ENCODE peak calls at places on chromosomes 7 and 10, in seven cellular contexts. One of them, this sample, is unnamed.

GRCh38 chr10:84548869-84549268 is 220.5 kb downstream of the CCSER2 start:
- DNase-seq in CD4-positive, alpha-beta memory T cell: no peak
- DNase-seq in CD8-positive, alpha-beta T cell: no peak
- DNase-seq in NCI-H2107: no peak
- DNase-seq in osteocyte: no peak
- DNase-seq in posterior vena cava: no peak
- DNase-seq in heart left ventricle: no peak
- DNase-seq in this sample: no peak

GRCh38 chr7:10708447-10708846 is 265.2 kb upstream of the PHF14 start:
- DNase-seq in CD4-positive, alpha-beta memory T cell: no peak
- DNase-seq in CD8-positive, alpha-beta T cell: no peak
- DNase-seq in NCI-H2107: peak; percentile 35
- DNase-seq in osteocyte: no peak
- DNase-seq in posterior vena cava: no peak
- DNase-seq in heart left ventricle: no peak
- DNase-seq in this sample: no peak

GRCh38 chr10:114714281-114714741 is 56.2 kb upstream of the ABLIM1 start:
- DNase-seq in CD4-positive, alpha-beta memory T cell: no peak
- DNase-seq in CD8-positive, alpha-beta T cell: no peak
- DNase-seq in NCI-H2107: no peak
- DNase-seq in osteocyte: no peak
- DNase-seq in posterior vena cava: no peak
- DNase-seq in heart left ventricle: peak; percentile 57
- DNase-seq in this sample: no peak

GRCh38 chr7:13990319-13990983 is 985 bp upstream of the ETV1 start:
- DNase-seq in CD4-positive, alpha-beta memory T cell: no peak
- DNase-seq in CD8-positive, alpha-beta T cell: no peak
- DNase-seq in NCI-H2107: peak; percentile 57
- DNase-seq in osteocyte: no peak
- DNase-seq in posterior vena cava: peak; percentile 82
- DNase-seq in heart left ventricle: peak; percentile 51
- DNase-seq in this sample: no peak

GRCh38 chr7:1176891-1177373 is 16.9 kb upstream of the ZFAND2A start:
- DNase-seq in CD4-positive, alpha-beta memory T cell: peak; percentile 68
- DNase-seq in CD8-positive, alpha-beta T cell: peak; percentile 62
- DNase-seq in NCI-H2107: no peak
- DNase-seq in osteocyte: peak; percentile 93
- DNase-seq in posterior vena cava: peak; percentile 93
- DNase-seq in heart left ventricle: peak; percentile 50
- DNase-seq in this sample: peak; percentile 61

GRCh38 chr10:78653555-78653954 is 415.2 kb upstream of the ZMIZ1 start:
- DNase-seq in CD4-positive, alpha-beta memory T cell: no peak
- DNase-seq in CD8-positive, alpha-beta T cell: no peak
- DNase-seq in NCI-H2107: no peak
- DNase-seq in osteocyte: peak; percentile 11
- DNase-seq in posterior vena cava: no peak
- DNase-seq in heart left ventricle: no peak
- DNase-seq in this sample: no peak

GRCh38 chr10:56319386-56319785 is 41.7 kb downstream of the ZWINT start:
- DNase-seq in CD4-positive, alpha-beta memory T cell: no peak
- DNase-seq in CD8-positive, alpha-beta T cell: no peak
- DNase-seq in NCI-H2107: no peak
- DNase-seq in osteocyte: no peak
- DNase-seq in posterior vena cava: no peak
- DNase-seq in heart left ventricle: no peak
- DNase-seq in this sample: no peak

GRCh38 chr10:30068482-30069223 is 9.3 kb upstream of the JCAD start:
- DNase-seq in CD4-positive, alpha-beta memory T cell: no peak
- DNase-seq in CD8-positive, alpha-beta T cell: no peak
- DNase-seq in NCI-H2107: no peak
- DNase-seq in osteocyte: no peak
- DNase-seq in posterior vena cava: no peak
- DNase-seq in heart left ventricle: no peak
- DNase-seq in this sample: no peak

GRCh38 chr7:95905165-95905564 is 132.8 kb downstream of the DYNC1I1 start:
- DNase-seq in CD4-positive, alpha-beta memory T cell: no peak
- DNase-seq in CD8-positive, alpha-beta T cell: no peak
- DNase-seq in NCI-H2107: no peak
- DNase-seq in osteocyte: no peak
- DNase-seq in posterior vena cava: no peak
- DNase-seq in heart left ventricle: no peak
- DNase-seq in this sample: no peak

GRCh38 chr7:82481499-82482097 is 38.0 kb upstream of the CACNA2D1 start:
- DNase-seq in CD4-positive, alpha-beta memory T cell: no peak
- DNase-seq in CD8-positive, alpha-beta T cell: no peak
- DNase-seq in NCI-H2107: no peak
- DNase-seq in osteocyte: no peak
- DNase-seq in posterior vena cava: no peak
- DNase-seq in heart left ventricle: no peak
- DNase-seq in this sample: no peak

GRCh38 chr7:111356941-111357340 is 205.4 kb downstream of the IMMP2L start:
- DNase-seq in CD4-positive, alpha-beta memory T cell: no peak
- DNase-seq in CD8-positive, alpha-beta T cell: no peak
- DNase-seq in NCI-H2107: no peak
- DNase-seq in osteocyte: no peak
- DNase-seq in posterior vena cava: no peak
- DNase-seq in heart left ventricle: no peak
- DNase-seq in this sample: no peak

GRCh38 chr7:132422502-132423101 is 153.7 kb downstream of the PLXNA4 start:
- DNase-seq in CD4-positive, alpha-beta memory T cell: no peak
- DNase-seq in CD8-positive, alpha-beta T cell: no peak
- DNase-seq in NCI-H2107: no peak
- DNase-seq in osteocyte: no peak
- DNase-seq in posterior vena cava: peak; percentile 73
- DNase-seq in heart left ventricle: no peak
- DNase-seq in this sample: no peak

GRCh38 chr10:72764151-72764550 is 72.2 kb downstream of the MCU start:
- DNase-seq in CD4-positive, alpha-beta memory T cell: no peak
- DNase-seq in CD8-positive, alpha-beta T cell: no peak
- DNase-seq in NCI-H2107: no peak
- DNase-seq in osteocyte: no peak
- DNase-seq in posterior vena cava: no peak
- DNase-seq in heart left ventricle: no peak
- DNase-seq in this sample: no peak

GRCh38 chr7:98180751-98181150 is 30.5 kb upstream of the BHLHA15 start:
- DNase-seq in CD4-positive, alpha-beta memory T cell: no peak
- DNase-seq in CD8-positive, alpha-beta T cell: no peak
- DNase-seq in NCI-H2107: no peak
- DNase-seq in osteocyte: no peak
- DNase-seq in posterior vena cava: no peak
- DNase-seq in heart left ventricle: no peak
- DNase-seq in this sample: no peak

GRCh38 chr7:111650456-111650999 is 88.2 kb upstream of the IMMP2L start:
- DNase-seq in CD4-positive, alpha-beta memory T cell: no peak
- DNase-seq in CD8-positive, alpha-beta T cell: no peak
- DNase-seq in NCI-H2107: no peak
- DNase-seq in osteocyte: no peak
- DNase-seq in posterior vena cava: no peak
- DNase-seq in heart left ventricle: no peak
- DNase-seq in this sample: no peak

GRCh38 chr7:131381069-131381838 is 53.6 kb downstream of the MKLN1 start:
- DNase-seq in CD4-positive, alpha-beta memory T cell: no peak
- DNase-seq in CD8-positive, alpha-beta T cell: no peak
- DNase-seq in NCI-H2107: no peak
- DNase-seq in osteocyte: no peak
- DNase-seq in posterior vena cava: no peak
- DNase-seq in heart left ventricle: no peak
- DNase-seq in this sample: no peak

GRCh38 chr7:29609162-29610030 is 45.8 kb downstream of the PRR15 start:
- DNase-seq in CD4-positive, alpha-beta memory T cell: no peak
- DNase-seq in CD8-positive, alpha-beta T cell: no peak
- DNase-seq in NCI-H2107: no peak
- DNase-seq in osteocyte: no peak
- DNase-seq in posterior vena cava: no peak
- DNase-seq in heart left ventricle: no peak
- DNase-seq in this sample: no peak

GRCh38 chr10:50917486-50917885 is 32.1 kb upstream of the A1CF start:
- DNase-seq in CD4-positive, alpha-beta memory T cell: no peak
- DNase-seq in CD8-positive, alpha-beta T cell: no peak
- DNase-seq in NCI-H2107: no peak
- DNase-seq in osteocyte: no peak
- DNase-seq in posterior vena cava: no peak
- DNase-seq in heart left ventricle: no peak
- DNase-seq in this sample: no peak

GRCh38 chr10:112842832-112843360 is 107.2 kb upstream of the TCF7L2 start:
- DNase-seq in CD4-positive, alpha-beta memory T cell: no peak
- DNase-seq in CD8-positive, alpha-beta T cell: no peak
- DNase-seq in NCI-H2107: no peak
- DNase-seq in osteocyte: no peak
- DNase-seq in posterior vena cava: no peak
- DNase-seq in heart left ventricle: no peak
- DNase-seq in this sample: no peak

GRCh38 chr7:137992042-137992737 is 9.7 kb downstream of the CREB3L2 start:
- DNase-seq in CD4-positive, alpha-beta memory T cell: no peak
- DNase-seq in CD8-positive, alpha-beta T cell: no peak
- DNase-seq in NCI-H2107: no peak
- DNase-seq in osteocyte: no peak
- DNase-seq in posterior vena cava: no peak
- DNase-seq in heart left ventricle: no peak
- DNase-seq in this sample: no peak

GRCh38 chr7:109282726-109283125 is 713.1 kb downstream of the DNAJB9 start:
- DNase-seq in CD4-positive, alpha-beta memory T cell: no peak
- DNase-seq in CD8-positive, alpha-beta T cell: no peak
- DNase-seq in NCI-H2107: no peak
- DNase-seq in osteocyte: no peak
- DNase-seq in posterior vena cava: no peak
- DNase-seq in heart left ventricle: no peak
- DNase-seq in this sample: no peak

GRCh38 chr7:149715476-149715875 is 57.9 kb downstream of the ZNF467 start:
- DNase-seq in CD4-positive, alpha-beta memory T cell: no peak
- DNase-seq in CD8-positive, alpha-beta T cell: no peak
- DNase-seq in NCI-H2107: no peak
- DNase-seq in osteocyte: peak; percentile 80
- DNase-seq in posterior vena cava: peak; percentile 42
- DNase-seq in heart left ventricle: no peak
- DNase-seq in this sample: no peak

GRCh38 chr10:97540669-97541500 is 31.7 kb upstream of the ANKRD2 start:
- DNase-seq in CD4-positive, alpha-beta memory T cell: no peak
- DNase-seq in CD8-positive, alpha-beta T cell: no peak
- DNase-seq in NCI-H2107: no peak
- DNase-seq in osteocyte: no peak
- DNase-seq in posterior vena cava: peak; percentile 79
- DNase-seq in heart left ventricle: peak; percentile 30
- DNase-seq in this sample: no peak

GRCh38 chr10:29204119-29204518 is 84.8 kb upstream of the LYZL1 start:
- DNase-seq in CD4-positive, alpha-beta memory T cell: no peak
- DNase-seq in CD8-positive, alpha-beta T cell: no peak
- DNase-seq in NCI-H2107: no peak
- DNase-seq in osteocyte: no peak
- DNase-seq in posterior vena cava: no peak
- DNase-seq in heart left ventricle: no peak
- DNase-seq in this sample: no peak

GRCh38 chr10:43237128-43237527 is 29.7 kb downstream of the RASGEF1A start:
- DNase-seq in CD4-positive, alpha-beta memory T cell: no peak
- DNase-seq in CD8-positive, alpha-beta T cell: no peak
- DNase-seq in NCI-H2107: no peak
- DNase-seq in osteocyte: peak; percentile 78
- DNase-seq in posterior vena cava: peak; percentile 50
- DNase-seq in heart left ventricle: peak; percentile 6
- DNase-seq in this sample: no peak

This sample was measured in T follicular helper cell.